ENCODE peak calls at places on chromosomes 6 and 20, in four cellular contexts. U is left lung, E is esophagus squamous epithelium, F is Karpas-422. H is an unnamed sample. For H3K4me1, the result is how much of the 10 kb centered on the place peaks cover.

GRCh38 chr6:40882321-40882720 is 156.7 kb downstream of the UNC5CL start:
- DNase-seq in E (no peak), U (no peak), F (no peak), H (no peak)

GRCh38 chr6:116366740-116367275 is 3.9 kb upstream of the DSE start:
- DNase-seq in E (no peak), F (no peak), U (no peak), H (peak)

GRCh38 chr6:161374971-161375873 is 101.4 kb upstream of the AGPAT4 start:
- DNase-seq in F (peak), E (no peak), U (peak), H (peak)

GRCh38 chr6:56593801-56594318 is 48.8 kb downstream of the DST start:
- DNase-seq in F (peak), U (no peak), E (no peak), H (no peak)

GRCh38 chr20:10802201-10802600 is 128.4 kb upstream of the JAG1 start:
- DNase-seq in E (no peak), U (no peak), F (no peak), H (no peak)

GRCh38 chr6:166633732-166634535 is 6.9 kb upstream of the RPS6KA2 start:
- DNase-seq in F (peak), E (no peak), U (no peak), H (no peak)

GRCh38 chr6:144438103-144438502 is 153.0 kb downstream of the UTRN start:
- DNase-seq in F (no peak), E (no peak), U (no peak), H (no peak)

GRCh38 chr20:49386848-49387605 is 95.4 kb downstream of the KCNB1 start:
- DNase-seq in U (no peak), F (no peak), E (no peak), H (no peak)

GRCh38 chr6:90293319-90293937 is 3.2 kb downstream of the BACH2 start:
- DNase-seq in F (no peak), E (no peak), U (no peak), H (no peak)

GRCh38 chr6:4059115-4059777 is 19.7 kb downstream of the FAM217A start:
- DNase-seq in U (no peak), F (no peak), E (no peak), H (peak)

GRCh38 chr6:144244688-144245087 is 40.4 kb upstream of the UTRN start:
- DNase-seq in U (no peak), E (no peak), F (peak), H (no peak)

GRCh38 chr6:6546318-6547110 is 42.0 kb upstream of the LY86 start:
- DNase-seq in U (peak), E (no peak), F (peak), H (peak)

GRCh38 chr6:167797079-167797870 is 29.4 kb upstream of the AFDN start:
- DNase-seq in U (peak), E (no peak), F (no peak), H (no peak)

GRCh38 chr6:169014681-169015080 is 239.0 kb downstream of the THBS2 start:
- DNase-seq in E (no peak), U (no peak), F (no peak), H (no peak)

GRCh38 chr20:8996817-8997512 is 71.9 kb upstream of the PLCB4 start:
- DNase-seq in U (no peak), E (no peak), F (no peak), H (no peak)

GRCh38 chr20:24032412-24032898 is 43.9 kb upstream of the GGTLC1 start:
- DNase-seq in E (no peak), F (no peak), U (no peak), H (no peak)

GRCh38 chr20:8449120-8449519 is 317.1 kb downstream of the PLCB1 start:
- DNase-seq in U (no peak), E (no peak), F (no peak), H (no peak)

GRCh38 chr20:63273635-63274380 is 1.2 kb downstream of the ARFGAP1 start:
- DNase-seq in E (no peak), U (peak), F (no peak), H (peak)

GRCh38 chr6:129576456-129576855 is 133.5 kb downstream of the ARHGAP18 start:
- DNase-seq in F (no peak), E (no peak), U (no peak), H (no peak)

GRCh38 chr6:34559651-34560365 is 3.7 kb upstream of the SPDEF start:
- DNase-seq in F (no peak), E (no peak), U (no peak), H (no peak)

GRCh38 chr6:136510299-136510698 is 39.9 kb downstream of the MAP7 start:
- DNase-seq in E (no peak), F (no peak), U (no peak), H (no peak)

GRCh38 chr6:25028346-25028745 is 92.6 kb upstream of the RIPOR2 start:
- DNase-seq in U (no peak), F (peak), E (no peak), H (no peak)

GRCh38 chr6:106360989-106361430 is 493 bp downstream of the CRYBG1 start:
- DNase-seq in E (no peak), F (no peak), U (peak), H (peak)

GRCh38 chr6:46899636-46900035 is 22.1 kb downstream of the ADGRF5 start:
- DNase-seq in F (no peak), U (no peak), E (no peak), H (no peak)

GRCh38 chr20:38805502-38805957 is at the start of gene PPP1R16B:
- DNase-seq in E (no peak), F (peak), U (peak), H (no peak)

GRCh38 chr20:45934046-45934586 is 367 bp upstream of the PCIF1 start:
- DNase-seq in U (peak), E (no peak), F (peak), H (no peak)

GRCh38 chr20:61253264-61253639 is 1.2 kb downstream of the CDH4 start:
- DNase-seq in U (no peak), F (no peak), E (no peak), H (no peak)

GRCh38 chr6:125310994-125311649 is 9.4 kb upstream of the HDDC2 start:
- DNase-seq in U (no peak), F (peak), E (no peak), H (peak)

GRCh38 chr20:8153281-8153908 is 21.3 kb downstream of the PLCB1 start:
- DNase-seq in F (no peak), E (no peak), U (no peak), H (no peak)

GRCh38 chr6:118810420-118811027 is 83.4 kb upstream of the ASF1A start:
- DNase-seq in E (no peak), U (no peak), F (peak), H (no peak)

GRCh38 chr6:144219056-144219685 is 66.0 kb upstream of the UTRN start:
- DNase-seq in E (no peak), F (peak), U (no peak), H (peak)

GRCh38 chr20:57772349-57772964 is 62.6 kb upstream of the PMEPA1 start:
- DNase-seq in U (peak), E (no peak), F (no peak), H (peak)

GRCh38 chr6:128519931-128520435 is 416 bp downstream of the PTPRK start:
- DNase-seq in E (no peak), F (no peak), U (peak), H (no peak)

GRCh38 chr6:130262008-130262407 is 39.3 kb upstream of the SAMD3 start:
- DNase-seq in U (no peak), F (no peak), E (no peak), H (no peak)

GRCh38 chr6:52577022-52577777 is at the start of gene TRAM2:
- DNase-seq in E (peak), F (peak), U (peak), H (peak)

GRCh38 chr20:48904566-48905321 is 16.8 kb upstream of the ARFGEF2 start:
- DNase-seq in E (no peak), U (no peak), F (peak), H (peak)

GRCh38 chr6:84455630-84456029 is 228.2 kb upstream of the CEP162 start:
- DNase-seq in U (no peak), F (no peak), E (no peak), H (no peak)

GRCh38 chr6:166842607-166843006 is 113.7 kb downstream of the RNASET2 start:
- DNase-seq in E (no peak), F (no peak), U (no peak), H (no peak)

GRCh38 chr20:41457173-41457857 is 90.7 kb upstream of the EMILIN3 start:
- DNase-seq in F (no peak), U (no peak), E (no peak), H (no peak)

DNA sequence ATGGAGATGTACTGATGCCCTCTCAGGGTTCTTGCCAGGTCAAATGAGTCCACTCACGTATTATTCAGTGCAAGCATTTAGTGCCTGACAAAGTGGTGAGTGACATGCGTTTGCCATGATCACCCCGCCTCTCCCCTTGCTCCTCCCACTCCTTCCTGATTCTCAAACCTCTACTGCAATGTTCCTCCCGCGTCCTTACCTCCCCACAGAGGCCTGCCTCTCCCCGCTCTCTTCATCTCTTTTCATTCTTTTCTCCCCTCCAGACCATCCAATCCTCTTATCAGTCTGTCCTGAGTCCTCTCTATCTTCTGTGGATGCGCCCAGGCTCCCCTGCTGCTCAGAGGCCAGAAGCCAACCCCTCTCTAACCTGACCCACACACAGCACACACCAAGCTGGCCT is 40.7 kb downstream of the KCNK5 start:
- DNase-seq in F (no peak), U (no peak), E (no peak), H (no peak)
- H3K27ac ChIP-seq in F (no peak), U (no peak), E (peak), H (no peak)

GRCh38 chr6:30767158-30767943 is 23.0 kb upstream of the IER3 start:
- DNase-seq in U (no peak), F (no peak), E (no peak), H (no peak)

GRCh38 chr6:30769088-30769852 is 24.9 kb upstream of the IER3 start:
- DNase-seq in E (no peak), U (peak), F (no peak), H (peak)

GRCh38 chr6:30767944-30768301 is 23.6 kb upstream of the IER3 start:
- DNase-seq in U (no peak), F (no peak), E (no peak), H (no peak)

GRCh38 chr6:30768634-30769087 is 24.3 kb upstream of the IER3 start:
- DNase-seq in E (no peak), U (no peak), F (no peak), H (no peak)

GRCh38 chr6:30766461-30767157 is 22.3 kb upstream of the IER3 start:
- DNase-seq in U (no peak), F (no peak), E (no peak), H (no peak)
- H3K4me1 ChIP-seq in U (under half), F (under half), E (under half), H (under half)

GRCh38 chr6:138162104-138162946 is 586 bp downstream of the ARFGEF3 start:
- DNase-seq in F (no peak), U (peak), E (no peak), H (no peak)
- H3K27ac ChIP-seq in F (no peak), U (peak), E (no peak), H (no peak)

GRCh38 chr6:163522033-163522432 is 107.5 kb downstream of the QKI start:
- DNase-seq in F (no peak), U (no peak), E (no peak), H (no peak)

GRCh38 chr6:163529605-163530004 is 115.1 kb downstream of the QKI start:
- DNase-seq in U (no peak), F (no peak), E (no peak), H (peak)

GRCh38 chr6:163530406-163530805 is 115.9 kb downstream of the QKI start:
- DNase-seq in E (no peak), F (no peak), U (no peak), H (peak)

GRCh38 chr6:163525926-163526325 is 111.4 kb downstream of the QKI start:
- DNase-seq in E (no peak), F (no peak), U (no peak), H (peak)

DNA sequence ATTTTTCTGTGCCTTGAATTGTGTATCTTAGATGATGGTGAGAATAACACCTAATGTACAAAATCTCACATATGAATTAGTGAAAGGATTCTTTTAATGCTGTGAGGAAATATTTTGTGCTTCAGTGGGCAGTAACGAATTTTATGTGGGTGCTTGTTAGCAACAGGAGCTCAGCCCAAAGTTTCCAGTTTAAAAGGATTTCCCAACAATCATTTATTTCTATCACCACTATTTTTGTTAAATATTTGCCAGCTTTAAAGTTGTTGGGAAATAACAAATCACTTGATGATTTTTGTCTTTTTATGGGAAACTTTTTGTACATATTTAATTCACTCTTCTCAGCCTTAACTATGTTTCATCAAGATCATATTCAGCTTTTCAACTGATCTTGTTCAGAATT is 111.8 kb downstream of the QKI start:
- DNase-seq in E (no peak), U (no peak), F (no peak), H (no peak)
- H3K4me1 ChIP-seq in E (under half), U (under half), F (under half), H (half or more)